ENCODE peak calls at places on chromosomes 1 and 21, in nine cellular contexts. One of them, this sample, is unnamed.

GRCh38 chr1:36306210-36306901 is at the start of gene SH3D21:
- DNase-seq in naive thymus-derived CD4-positive, alpha-beta T cell: peak; percentile 36
- DNase-seq in suprapubic skin: no peak
- DNase-seq in psoas muscle: peak; percentile 73
- DNase-seq in pancreas: peak; percentile 85
- DNase-seq in cardiac muscle cell: peak; percentile 33
- DNase-seq in left ventricle myocardium inferior: peak; percentile 59
- DNase-seq in transverse colon: peak; percentile 82
- DNase-seq in adrenal gland: peak; percentile 54
- DNase-seq in this sample: peak; percentile 87

GRCh38 chr1:9643351-9644256 is 7.9 kb upstream of the PIK3CD start:
- DNase-seq in naive thymus-derived CD4-positive, alpha-beta T cell: peak; percentile 10
- DNase-seq in suprapubic skin: no peak
- DNase-seq in psoas muscle: no peak
- DNase-seq in pancreas: no peak
- DNase-seq in cardiac muscle cell: no peak
- DNase-seq in left ventricle myocardium inferior: no peak
- DNase-seq in transverse colon: no peak
- DNase-seq in adrenal gland: no peak
- DNase-seq in this sample: no peak

GRCh38 chr1:211935448-211935970 is 99.8 kb downstream of the INTS7 start:
- DNase-seq in naive thymus-derived CD4-positive, alpha-beta T cell: no peak
- DNase-seq in suprapubic skin: no peak
- DNase-seq in psoas muscle: no peak
- DNase-seq in pancreas: no peak
- DNase-seq in cardiac muscle cell: no peak
- DNase-seq in left ventricle myocardium inferior: no peak
- DNase-seq in transverse colon: no peak
- DNase-seq in adrenal gland: no peak
- DNase-seq in this sample: no peak

GRCh38 chr1:33047839-33048305 is 11.2 kb upstream of the AK2 start:
- DNase-seq in naive thymus-derived CD4-positive, alpha-beta T cell: no peak
- DNase-seq in suprapubic skin: no peak
- DNase-seq in psoas muscle: no peak
- DNase-seq in pancreas: no peak
- DNase-seq in cardiac muscle cell: no peak
- DNase-seq in left ventricle myocardium inferior: no peak
- DNase-seq in transverse colon: no peak
- DNase-seq in adrenal gland: no peak
- DNase-seq in this sample: no peak

GRCh38 chr1:91278754-91279153 is 125.9 kb downstream of the HFM1 start:
- DNase-seq in naive thymus-derived CD4-positive, alpha-beta T cell: no peak
- DNase-seq in suprapubic skin: no peak
- DNase-seq in psoas muscle: no peak
- DNase-seq in pancreas: no peak
- DNase-seq in cardiac muscle cell: peak; percentile 50
- DNase-seq in left ventricle myocardium inferior: no peak
- DNase-seq in transverse colon: no peak
- DNase-seq in adrenal gland: no peak
- DNase-seq in this sample: no peak

GRCh38 chr21:36232641-36233040 is 76.0 kb downstream of the DOP1B start:
- DNase-seq in naive thymus-derived CD4-positive, alpha-beta T cell: no peak
- DNase-seq in suprapubic skin: no peak
- DNase-seq in psoas muscle: no peak
- DNase-seq in pancreas: no peak
- DNase-seq in cardiac muscle cell: no peak
- DNase-seq in left ventricle myocardium inferior: no peak
- DNase-seq in transverse colon: no peak
- DNase-seq in adrenal gland: no peak
- DNase-seq in this sample: no peak

GRCh38 chr1:55584521-55585401 is 369.6 kb upstream of the USP24 start:
- DNase-seq in naive thymus-derived CD4-positive, alpha-beta T cell: no peak
- DNase-seq in suprapubic skin: no peak
- DNase-seq in psoas muscle: no peak
- DNase-seq in pancreas: no peak
- DNase-seq in cardiac muscle cell: peak; percentile 63
- DNase-seq in left ventricle myocardium inferior: no peak
- DNase-seq in transverse colon: no peak
- DNase-seq in adrenal gland: no peak
- DNase-seq in this sample: peak; percentile 65

GRCh38 chr21:41362605-41363369 is 960 bp downstream of the MX2 start:
- DNase-seq in naive thymus-derived CD4-positive, alpha-beta T cell: no peak
- DNase-seq in suprapubic skin: no peak
- DNase-seq in psoas muscle: no peak
- DNase-seq in pancreas: no peak
- DNase-seq in cardiac muscle cell: no peak
- DNase-seq in left ventricle myocardium inferior: no peak
- DNase-seq in transverse colon: no peak
- DNase-seq in adrenal gland: no peak
- DNase-seq in this sample: no peak

GRCh38 chr1:218324226-218324580 is 20.9 kb upstream of the TGFB2 start:
- DNase-seq in naive thymus-derived CD4-positive, alpha-beta T cell: no peak
- DNase-seq in suprapubic skin: no peak
- DNase-seq in psoas muscle: no peak
- DNase-seq in pancreas: no peak
- DNase-seq in cardiac muscle cell: no peak
- DNase-seq in left ventricle myocardium inferior: no peak
- DNase-seq in transverse colon: no peak
- DNase-seq in adrenal gland: no peak
- DNase-seq in this sample: no peak

GRCh38 chr1:147560756-147561472 is 19.6 kb downstream of the BCL9 start:
- DNase-seq in naive thymus-derived CD4-positive, alpha-beta T cell: no peak
- DNase-seq in suprapubic skin: no peak
- DNase-seq in psoas muscle: no peak
- DNase-seq in pancreas: no peak
- DNase-seq in cardiac muscle cell: no peak
- DNase-seq in left ventricle myocardium inferior: no peak
- DNase-seq in transverse colon: no peak
- DNase-seq in adrenal gland: no peak
- DNase-seq in this sample: no peak

GRCh38 chr1:61370908-61371279 is 288.5 kb downstream of the NFIA start:
- DNase-seq in naive thymus-derived CD4-positive, alpha-beta T cell: no peak
- DNase-seq in suprapubic skin: no peak
- DNase-seq in psoas muscle: no peak
- DNase-seq in pancreas: no peak
- DNase-seq in cardiac muscle cell: no peak
- DNase-seq in left ventricle myocardium inferior: no peak
- DNase-seq in transverse colon: no peak
- DNase-seq in adrenal gland: no peak
- DNase-seq in this sample: no peak

GRCh38 chr1:236009857-236010256 is 55.0 kb downstream of the NID1 start:
- DNase-seq in naive thymus-derived CD4-positive, alpha-beta T cell: no peak
- DNase-seq in suprapubic skin: no peak
- DNase-seq in psoas muscle: no peak
- DNase-seq in pancreas: no peak
- DNase-seq in cardiac muscle cell: peak; percentile 81
- DNase-seq in left ventricle myocardium inferior: no peak
- DNase-seq in transverse colon: no peak
- DNase-seq in adrenal gland: no peak
- DNase-seq in this sample: no peak

GRCh38 chr1:19037659-19038058 is 81.2 kb upstream of the IFFO2 start:
- DNase-seq in naive thymus-derived CD4-positive, alpha-beta T cell: no peak
- DNase-seq in suprapubic skin: peak; percentile 55
- DNase-seq in psoas muscle: no peak
- DNase-seq in pancreas: no peak
- DNase-seq in cardiac muscle cell: no peak
- DNase-seq in left ventricle myocardium inferior: no peak
- DNase-seq in transverse colon: no peak
- DNase-seq in adrenal gland: no peak
- DNase-seq in this sample: no peak

GRCh38 chr1:112807117-112807516 is 92.0 kb upstream of the PPM1J start:
- DNase-seq in naive thymus-derived CD4-positive, alpha-beta T cell: no peak
- DNase-seq in suprapubic skin: no peak
- DNase-seq in psoas muscle: no peak
- DNase-seq in pancreas: no peak
- DNase-seq in cardiac muscle cell: no peak
- DNase-seq in left ventricle myocardium inferior: no peak
- DNase-seq in transverse colon: no peak
- DNase-seq in adrenal gland: no peak
- DNase-seq in this sample: peak; percentile 35

DNA sequence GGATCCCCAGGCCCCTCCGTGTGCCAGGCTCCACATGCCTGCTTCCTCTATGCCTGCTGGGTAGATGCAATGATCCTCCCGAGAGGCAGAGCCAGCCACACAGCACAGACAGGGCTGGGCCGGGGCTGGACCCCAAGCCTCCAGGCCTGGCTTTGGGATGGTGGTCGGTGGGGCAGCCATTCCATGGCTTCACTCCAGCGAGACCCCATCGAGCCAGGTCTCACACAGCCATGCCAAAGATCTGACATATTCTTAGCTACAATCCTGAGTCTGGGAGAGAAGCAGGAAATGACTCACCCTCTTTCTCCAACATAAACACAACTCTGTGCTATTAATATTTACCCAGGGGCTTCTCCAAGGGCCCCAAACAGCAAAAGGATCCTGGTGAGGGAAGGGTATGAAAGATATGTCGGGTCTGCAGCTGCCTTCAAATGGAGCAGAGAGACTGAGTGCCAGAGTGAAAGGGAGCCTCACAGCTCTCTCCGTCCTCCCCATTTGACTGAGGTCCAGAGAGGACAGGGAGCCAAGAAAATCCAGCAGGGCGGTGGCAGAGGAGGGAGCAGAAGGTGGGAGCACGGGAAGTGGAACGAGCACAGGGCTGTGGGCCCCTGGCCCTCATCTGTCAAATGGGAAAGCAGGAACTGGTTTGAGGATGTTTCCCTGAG is 639.5 kb downstream of the MATN1 start:
- DNase-seq in naive thymus-derived CD4-positive, alpha-beta T cell: no peak
- DNase-seq in suprapubic skin: no peak
- DNase-seq in psoas muscle: no peak
- DNase-seq in pancreas: no peak
- DNase-seq in cardiac muscle cell: peak; percentile 80
- DNase-seq in left ventricle myocardium inferior: no peak
- DNase-seq in transverse colon: no peak
- DNase-seq in adrenal gland: no peak
- DNase-seq in this sample: no peak
- H3K4me1 ChIP-seq in naive thymus-derived CD4-positive, alpha-beta T cell: no peaks in the 10 kb centered on the region
- H3K4me1 ChIP-seq in suprapubic skin: peaks cover 25% of the 10 kb centered on the region
- H3K4me1 ChIP-seq in psoas muscle: peaks cover 8% of the 10 kb centered on the region
- H3K4me1 ChIP-seq in pancreas: no peaks in the 10 kb centered on the region
- H3K4me1 ChIP-seq in cardiac muscle cell: peaks cover 9% of the 10 kb centered on the region
- H3K4me1 ChIP-seq in left ventricle myocardium inferior: peaks cover 36% of the 10 kb centered on the region
- H3K4me1 ChIP-seq in transverse colon: peaks cover 14% of the 10 kb centered on the region
- H3K4me1 ChIP-seq in adrenal gland: peaks cover 8% of the 10 kb centered on the region
- H3K4me1 ChIP-seq in this sample: peaks cover under 1% of the 10 kb centered on the region

DNA sequence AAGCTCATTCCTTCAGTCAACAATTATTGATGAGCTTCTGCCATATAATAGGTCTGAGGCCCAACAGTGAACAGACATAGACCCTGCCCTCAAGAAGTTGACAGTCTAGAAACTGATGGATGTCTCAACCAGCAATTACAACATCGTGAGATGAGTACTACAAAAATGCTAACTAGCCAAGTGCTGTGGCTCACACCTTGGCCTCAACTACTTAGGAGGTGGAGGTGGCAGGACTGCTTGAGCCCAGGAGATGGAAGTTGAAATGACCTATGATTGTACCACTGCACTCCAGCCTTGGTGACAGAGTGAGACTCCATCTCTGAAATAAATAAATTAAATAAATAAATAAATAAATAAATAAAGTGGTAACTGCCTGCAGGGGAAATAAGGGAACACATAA is 11.7 kb upstream of the PTP4A2 start:
- DNase-seq in naive thymus-derived CD4-positive, alpha-beta T cell: no peak
- DNase-seq in suprapubic skin: no peak
- DNase-seq in psoas muscle: no peak
- DNase-seq in pancreas: no peak
- DNase-seq in cardiac muscle cell: no peak
- DNase-seq in left ventricle myocardium inferior: no peak
- DNase-seq in transverse colon: no peak
- DNase-seq in adrenal gland: no peak
- DNase-seq in this sample: no peak
- H3K27ac ChIP-seq in naive thymus-derived CD4-positive, alpha-beta T cell: no peak overlapping the region
- H3K27ac ChIP-seq in suprapubic skin: no peak overlapping the region
- H3K27ac ChIP-seq in psoas muscle: no peak overlapping the region
- H3K27ac ChIP-seq in pancreas: no peak overlapping the region
- H3K27ac ChIP-seq in cardiac muscle cell: no peak overlapping the region
- H3K27ac ChIP-seq in left ventricle myocardium inferior: no peak overlapping the region
- H3K27ac ChIP-seq in transverse colon: no peak overlapping the region
- H3K27ac ChIP-seq in adrenal gland: no peak overlapping the region
- H3K27ac ChIP-seq in this sample: no peak overlapping the region

DNA sequence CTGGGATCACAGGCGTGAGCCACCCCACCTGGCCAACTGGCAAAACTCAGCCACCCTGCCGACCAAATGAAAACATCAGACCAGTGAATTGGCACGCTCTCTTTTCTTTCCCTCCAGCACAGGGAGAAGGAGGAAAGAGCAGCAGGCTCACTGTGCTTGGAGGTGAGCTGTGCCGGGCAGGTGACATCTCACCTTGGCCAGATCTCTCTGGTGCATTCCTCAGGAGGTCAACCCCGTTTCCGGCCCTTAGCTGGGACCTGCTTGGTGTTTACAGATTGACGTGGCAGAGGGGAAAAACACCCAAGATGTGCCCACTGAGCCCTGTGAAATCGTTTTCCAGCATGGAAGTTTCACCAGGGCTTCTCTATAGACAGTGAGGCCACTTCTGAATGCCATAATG is 45.1 kb downstream of the TMEM51 start:
- DNase-seq in naive thymus-derived CD4-positive, alpha-beta T cell: no peak
- DNase-seq in suprapubic skin: no peak
- DNase-seq in psoas muscle: peak; percentile 25
- DNase-seq in pancreas: no peak
- DNase-seq in cardiac muscle cell: no peak
- DNase-seq in left ventricle myocardium inferior: no peak
- DNase-seq in transverse colon: no peak
- DNase-seq in adrenal gland: peak; percentile 12
- DNase-seq in this sample: no peak
- H3K4me1 ChIP-seq in naive thymus-derived CD4-positive, alpha-beta T cell: no peaks in the 10 kb centered on the region
- H3K4me1 ChIP-seq in suprapubic skin: no peaks in the 10 kb centered on the region
- H3K4me1 ChIP-seq in psoas muscle: no peaks in the 10 kb centered on the region
- H3K4me1 ChIP-seq in pancreas: peaks cover 74% of the 10 kb centered on the region
- H3K4me1 ChIP-seq in cardiac muscle cell: peaks cover 31% of the 10 kb centered on the region
- H3K4me1 ChIP-seq in left ventricle myocardium inferior: peaks cover 15% of the 10 kb centered on the region
- H3K4me1 ChIP-seq in transverse colon: peaks cover 48% of the 10 kb centered on the region
- H3K4me1 ChIP-seq in adrenal gland: peaks cover 12% of the 10 kb centered on the region
- H3K4me1 ChIP-seq in this sample: no peaks in the 10 kb centered on the region

DNA sequence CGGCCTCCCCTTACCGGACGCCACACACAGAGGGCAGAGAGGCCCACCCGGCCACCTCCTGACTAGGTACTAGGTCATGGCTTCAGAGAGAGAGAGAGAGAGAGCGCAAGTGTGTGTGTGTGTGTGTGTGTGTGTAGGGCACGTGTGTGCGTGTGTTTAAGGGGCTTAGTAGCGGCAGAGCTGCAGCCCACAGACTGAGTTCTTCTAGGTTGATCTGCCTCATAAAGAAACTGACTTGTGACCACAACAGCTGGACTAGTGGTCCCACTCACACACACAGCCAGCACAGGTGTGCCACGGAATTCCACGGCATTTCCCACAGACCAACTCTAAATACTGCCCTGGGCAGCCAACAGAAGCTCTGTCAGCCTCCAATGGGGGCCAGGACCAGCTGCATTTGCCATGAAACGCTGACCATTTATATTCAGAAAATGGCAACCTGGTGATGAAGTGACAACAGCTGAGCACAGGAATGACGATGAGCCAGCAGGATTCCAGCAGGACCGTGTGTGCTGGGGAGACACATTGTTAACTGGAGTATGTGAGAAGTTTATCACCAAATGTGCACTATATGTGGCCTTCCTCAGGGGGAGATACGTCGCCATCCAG is 38.8 kb upstream of the GPR153 start:
- DNase-seq in naive thymus-derived CD4-positive, alpha-beta T cell: no peak
- DNase-seq in suprapubic skin: no peak
- DNase-seq in psoas muscle: no peak
- DNase-seq in pancreas: no peak
- DNase-seq in cardiac muscle cell: no peak
- DNase-seq in left ventricle myocardium inferior: no peak
- DNase-seq in transverse colon: no peak
- DNase-seq in adrenal gland: no peak
- DNase-seq in this sample: no peak
- H3K27ac ChIP-seq in naive thymus-derived CD4-positive, alpha-beta T cell: no peak overlapping the region
- H3K27ac ChIP-seq in suprapubic skin: no peak overlapping the region
- H3K27ac ChIP-seq in psoas muscle: no peak overlapping the region
- H3K27ac ChIP-seq in pancreas: no peak overlapping the region
- H3K27ac ChIP-seq in cardiac muscle cell: no peak overlapping the region
- H3K27ac ChIP-seq in left ventricle myocardium inferior: no peak overlapping the region
- H3K27ac ChIP-seq in transverse colon: peak overlapping the region; percentile 50
- H3K27ac ChIP-seq in adrenal gland: no peak overlapping the region
- H3K27ac ChIP-seq in this sample: no peak overlapping the region